ENCODE peak calls at places on chromosomes 4 and X, in ten cellular contexts. V, J, O, P, X, H, B, C, N and R are unnamed samples.

GRCh38 chr4:163048447-163048846 is 118.2 kb downstream of the NAF1 start:
- DNase-seq in O (peak; percentile 63), J (no peak), C (peak; percentile 67), H (peak; percentile 34), X (peak; percentile 36), B (peak; percentile 4), N (peak; percentile 49), P (peak; percentile 19), V (peak; percentile 21), R (peak; percentile 21)

GRCh38 chr4:165563851-165564250 is 185.0 kb downstream of the CPE start:
- DNase-seq in N (no peak), B (no peak), V (peak; percentile 80), C (no peak), O (no peak), J (no peak), X (no peak), H (peak; percentile 31), P (no peak), R (no peak)

GRCh38 chr4:19776021-19776459 is 475.7 kb upstream of the SLIT2 start:
- DNase-seq in P (peak; percentile 81), H (peak; percentile 84), N (no peak), V (peak; percentile 80), J (no peak), C (peak; percentile 89), O (peak; percentile 83), B (no peak), X (peak; percentile 19), R (peak; percentile 53)

GRCh38 chr4:47933798-47934197 is 19.4 kb upstream of the NFXL1 start:
- DNase-seq in X (peak; percentile 28), C (peak; percentile 69), H (no peak), O (peak; percentile 39), B (no peak), J (no peak), P (peak; percentile 60), N (no peak), V (peak; percentile 12), R (peak; percentile 32)

GRCh38 chr4:143195581-143195980 is 10.9 kb downstream of the USP38 start:
- DNase-seq in B (no peak), P (no peak), V (no peak), X (no peak), O (no peak), C (no peak), J (no peak), H (no peak), N (no peak), R (no peak)

GRCh38 chrX:46803140-46803539 is 33.7 kb upstream of the RP2 start:
- DNase-seq in P (no peak), H (no peak), V (no peak), C (peak; percentile 17), J (no peak), B (no peak), N (no peak), X (peak; percentile 55), O (no peak), R (no peak)

GRCh38 chr4:4541040-4541631 is 712 bp downstream of the STX18 start:
- DNase-seq in O (peak; percentile 43), V (peak; percentile 53), B (peak; percentile 24), X (peak; percentile 41), C (peak; percentile 83), P (peak; percentile 65), H (no peak), J (no peak), N (no peak), R (peak; percentile 62)

GRCh38 chr4:29632199-29632598 is 1088.0 kb upstream of the PCDH7 start:
- DNase-seq in P (no peak), X (no peak), H (no peak), V (no peak), B (no peak), N (no peak), J (no peak), O (no peak), C (no peak), R (no peak)

GRCh38 chr4:95129708-95130343 is 372.1 kb downstream of the BMPR1B start:
- DNase-seq in N (no peak), C (peak; percentile 99), B (peak; percentile 43), X (peak; percentile 96), V (peak; percentile 98), H (peak; percentile 73), O (peak; percentile 33), P (peak; percentile 99), J (no peak), R (peak; percentile 99)

GRCh38 chr4:8019396-8020365 is 80.0 kb upstream of the AFAP1 start:
- DNase-seq in B (peak; percentile 12), C (peak; percentile 57), H (no peak), V (peak; percentile 25), J (no peak), P (no peak), X (no peak), N (no peak), O (peak; percentile 78), R (no peak)
- H3K4me2 ChIP-seq in B (no peak overlapping the region), C (no peak overlapping the region), H (peak overlapping the region; percentile 68), V (no peak overlapping the region), J (no peak overlapping the region), P (no peak overlapping the region), X (no peak overlapping the region), N (no peak overlapping the region), O (no peak overlapping the region), R (no peak overlapping the region)

DNA sequence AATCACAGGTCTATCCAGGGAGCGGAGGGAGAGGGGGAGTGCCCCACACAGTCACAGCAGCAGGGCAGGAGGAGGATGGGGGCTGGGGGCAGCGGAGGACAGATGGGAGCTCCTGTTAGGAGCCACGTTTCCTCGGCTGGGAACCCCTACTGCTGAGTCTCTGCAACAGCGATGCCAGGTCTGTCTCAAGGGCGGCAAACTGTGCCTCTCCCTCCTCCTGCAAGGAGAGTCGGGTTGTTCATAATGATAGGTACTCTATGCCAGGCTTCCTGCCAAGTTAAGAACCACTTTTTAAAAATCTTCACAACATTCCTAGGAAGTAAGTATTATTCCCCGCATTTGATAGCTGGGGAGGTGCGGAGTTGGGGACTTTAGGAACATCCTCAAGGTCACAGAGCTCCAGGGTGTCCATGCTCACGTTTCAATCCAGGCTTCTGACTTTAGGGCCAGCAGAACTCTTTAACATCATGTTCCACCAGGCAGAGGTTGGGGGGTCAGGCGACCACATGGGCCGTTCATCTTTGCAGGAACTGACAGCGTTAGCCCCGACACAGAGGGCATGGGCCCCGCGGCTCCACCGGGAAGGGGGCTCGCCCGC is 98.3 kb upstream of the MAML3 start:
- DNase-seq in O (peak; percentile 79), B (peak; percentile 22), C (no peak), P (no peak), N (peak; percentile 64), V (no peak), J (peak; percentile 66), X (peak; percentile 47), H (no peak), R (no peak)
- H3K4me2 ChIP-seq in O (peak overlapping the region; percentile 23), B (peak overlapping the region; percentile 86), C (peak overlapping the region; percentile 45), P (peak overlapping the region; percentile 71), N (peak overlapping the region; percentile 35), V (peak overlapping the region; percentile 93), J (peak overlapping the region; percentile 91), X (peak overlapping the region; percentile 75), H (peak overlapping the region; percentile 81), R (peak overlapping the region; percentile 63)

DNA sequence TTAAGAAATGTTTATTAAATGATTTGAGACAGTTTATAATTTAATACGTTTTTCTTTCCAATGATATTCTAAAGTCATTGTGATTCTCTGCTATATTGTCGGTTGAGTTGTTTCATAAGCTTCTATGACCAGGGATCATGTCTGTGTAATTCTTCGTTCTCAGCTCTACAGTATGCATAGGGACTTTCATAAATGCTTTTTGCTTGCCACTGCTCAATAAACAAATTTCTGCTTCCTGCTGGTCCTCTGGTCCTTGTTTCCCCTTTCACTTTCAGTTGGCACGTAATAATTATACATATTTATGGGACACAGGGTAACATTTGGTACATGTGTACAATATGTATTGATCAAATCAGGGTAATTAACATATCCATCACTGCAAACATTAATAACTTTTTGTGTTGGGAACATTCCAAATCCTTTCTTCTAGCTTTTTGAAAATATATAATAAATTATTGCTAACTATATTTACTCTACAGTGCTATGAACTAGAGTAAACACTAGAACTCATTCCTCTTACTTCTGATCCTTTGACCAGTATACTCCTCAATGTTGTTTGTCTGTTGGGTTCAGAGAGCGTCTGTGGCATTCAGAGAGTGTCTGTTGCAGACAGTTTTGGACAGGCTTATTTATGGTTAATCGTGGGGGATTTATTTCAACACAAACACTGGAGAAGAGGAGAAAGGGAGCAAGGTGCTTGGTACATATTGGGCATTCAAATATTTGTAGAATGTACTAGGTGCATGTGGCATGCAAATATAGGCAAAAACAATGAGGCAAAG is 68.3 kb upstream of the SPANXB1 start:
- DNase-seq in J (no peak), P (no peak), X (no peak), O (no peak), B (no peak), N (no peak), V (no peak), H (no peak), C (no peak), R (no peak)
- H3K4me2 ChIP-seq in J (no peak overlapping the region), P (no peak overlapping the region), X (no peak overlapping the region), O (no peak overlapping the region), B (no peak overlapping the region), N (no peak overlapping the region), V (no peak overlapping the region), H (no peak overlapping the region), C (no peak overlapping the region), R (no peak overlapping the region)

GRCh38 chr4:78762529-78762928 is 13.6 kb upstream of the BMP2K start:
- DNase-seq in N (no peak), P (no peak), V (no peak), J (no peak), B (no peak), H (no peak), C (no peak), X (no peak), O (no peak), R (no peak)

GRCh38 chr4:78756721-78757120 is 19.4 kb upstream of the BMP2K start:
- DNase-seq in P (no peak), J (no peak), V (no peak), H (no peak), C (no peak), B (no peak), O (no peak), N (no peak), X (no peak), R (no peak)

GRCh38 chr4:78757574-78757973 is 18.6 kb upstream of the BMP2K start:
- DNase-seq in V (no peak), O (no peak), X (no peak), C (no peak), P (no peak), H (no peak), J (no peak), N (no peak), B (no peak), R (no peak)

GRCh38 chr4:78754872-78755271 is 21.3 kb upstream of the BMP2K start:
- DNase-seq in N (no peak), J (no peak), X (no peak), V (peak; percentile 47), O (no peak), C (no peak), B (no peak), P (no peak), H (no peak), R (no peak)

DNA sequence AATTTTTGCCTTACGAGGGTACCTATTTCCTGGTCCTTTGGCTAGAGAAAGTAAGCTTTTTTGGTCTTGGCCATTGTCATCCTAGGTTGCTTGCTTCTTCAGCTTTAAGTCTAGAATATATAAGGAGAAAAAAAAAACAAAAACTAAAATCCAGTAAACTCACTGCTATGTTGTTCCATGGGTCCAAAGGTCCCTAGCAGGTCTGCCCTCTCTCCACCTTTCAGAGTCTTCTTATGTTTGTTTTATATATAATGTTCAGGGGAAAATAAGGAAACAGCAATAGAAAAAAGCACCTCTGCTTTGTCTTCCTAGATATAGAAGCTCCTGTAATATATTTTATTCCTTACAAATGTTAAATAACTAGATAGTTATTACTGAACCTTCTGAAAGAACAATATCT is 18.0 kb upstream of the BMP2K start:
- DNase-seq in B (no peak), C (no peak), O (no peak), H (no peak), X (no peak), J (no peak), P (no peak), V (no peak), N (no peak), R (no peak)
- H3K4me2 ChIP-seq in B (no peak overlapping the region), C (no peak overlapping the region), O (no peak overlapping the region), H (no peak overlapping the region), X (no peak overlapping the region), J (no peak overlapping the region), P (no peak overlapping the region), V (no peak overlapping the region), N (no peak overlapping the region), R (no peak overlapping the region)